ENCODE peak calls at places on chromosomes 3 and 15, in ten cellular contexts. F is RWPE1, U is foreskin fibroblast, Y is tibial nerve, J is GM10248, Q is cardiac fibroblast, G is GM13977, P is AG10803, R is BE2C, K is PC-3. T is an unnamed sample.

GRCh38 chr3:10309736-10310135 is 11.2 kb downstream of the SEC13 start:
- DNase-seq in F (no peak), U (peak), Y (no peak), J (no peak), Q (peak), G (no peak), P (no peak), R (no peak), K (no peak), T (no peak)

GRCh38 chr3:42216820-42217416 is 49.1 kb downstream of the CCK start:
- DNase-seq in F (no peak), U (no peak), Y (no peak), J (no peak), Q (no peak), G (no peak), P (peak), R (no peak), K (no peak), T (no peak)

GRCh38 chr15:35888815-35889214 is 342.9 kb upstream of the DPH6 start:
- DNase-seq in F (no peak), U (no peak), Y (no peak), J (no peak), Q (no peak), G (no peak), P (no peak), R (no peak), K (peak), T (no peak)

GRCh38 chr3:195372220-195372619 is 70.6 kb downstream of the ACAP2 start:
- DNase-seq in F (peak), U (no peak), Y (no peak), J (no peak), Q (no peak), G (no peak), P (no peak), R (no peak), K (peak), T (no peak)

GRCh38 chr15:81642451-81642990 is 268.5 kb upstream of the TMC3 start:
- DNase-seq in F (no peak), U (no peak), Y (no peak), J (no peak), Q (no peak), G (no peak), P (peak), R (no peak), K (no peak), T (no peak)

GRCh38 chr3:106276755-106277612 is 408.2 kb upstream of the CBLB start:
- DNase-seq in F (no peak), U (no peak), Y (no peak), J (no peak), Q (no peak), G (no peak), P (no peak), R (no peak), K (no peak), T (no peak)

GRCh38 chr15:93823971-93824866 is 407.1 kb upstream of the MCTP2 start:
- DNase-seq in F (no peak), U (no peak), Y (no peak), J (no peak), Q (no peak), G (no peak), P (no peak), R (peak), K (no peak), T (no peak)

GRCh38 chr3:15269091-15269989 is 63.0 kb downstream of the SH3BP5 start:
- DNase-seq in F (peak), U (peak), Y (peak), J (peak), Q (peak), G (peak), P (peak), R (peak), K (peak), T (peak)

GRCh38 chr3:24235121-24235520 is 259.5 kb downstream of the THRB start:
- DNase-seq in F (peak), U (no peak), Y (no peak), J (no peak), Q (no peak), G (no peak), P (no peak), R (no peak), K (peak), T (no peak)

GRCh38 chr3:56725175-56725574 is 42.1 kb upstream of the TASOR start:
- DNase-seq in F (no peak), U (no peak), Y (no peak), J (peak), Q (no peak), G (peak), P (no peak), R (no peak), K (no peak), T (no peak)

DNA sequence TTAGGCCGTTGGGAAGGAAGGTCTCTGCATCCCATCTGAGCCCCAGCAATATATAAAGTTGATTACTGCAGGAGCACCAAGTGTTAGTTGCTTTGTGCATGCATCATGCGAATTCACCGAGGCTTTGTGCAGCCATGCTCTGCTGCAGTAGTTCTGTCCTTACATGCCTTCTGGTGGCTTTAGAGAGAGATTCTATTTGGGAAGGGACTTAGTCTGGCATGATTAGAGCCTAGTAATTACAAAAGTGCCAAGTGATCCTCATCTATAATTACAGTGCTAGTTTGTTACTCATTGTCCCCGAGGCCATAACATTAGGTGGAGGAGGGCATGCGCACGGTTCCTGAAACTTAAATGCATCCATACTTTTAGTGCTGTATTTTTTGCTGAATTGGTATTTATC is 353.6 kb downstream of the CNTN4 start:
- DNase-seq in F (no peak), U (no peak), Y (no peak), J (no peak), Q (no peak), G (no peak), P (no peak), R (peak), K (no peak), T (no peak)
- TF ChIP-seq CTCF in F (no peak), U (no peak), Y (no peak), J (no peak), Q (no peak), G (no peak), P (no peak), R (no peak), K (no peak), T (no peak)

DNA sequence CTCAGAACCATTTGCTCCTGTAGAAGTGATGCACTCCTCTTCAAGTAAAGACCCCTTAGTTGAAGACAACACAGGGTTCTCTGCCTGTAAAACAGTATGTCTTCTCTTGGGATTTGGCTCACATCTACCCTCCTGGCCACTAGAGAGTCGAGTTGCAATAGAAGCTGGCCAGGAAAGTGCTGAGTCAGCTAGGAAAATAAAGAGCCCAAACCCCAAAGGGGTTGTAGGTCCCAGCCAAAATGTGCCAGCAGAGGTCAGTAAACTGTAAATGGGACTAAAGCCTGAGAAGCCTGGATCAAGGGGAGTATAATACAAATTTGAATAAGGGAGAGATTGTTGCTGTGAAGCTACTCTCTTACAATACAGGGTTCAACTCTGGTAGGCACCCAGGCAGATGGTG is 37.2 kb upstream of the THBS1 start:
- DNase-seq in F (no peak), U (no peak), Y (no peak), J (no peak), Q (peak), G (no peak), P (no peak), R (no peak), K (no peak), T (no peak)
- TF ChIP-seq CTCF in F (no peak), U (no peak), Y (no peak), J (no peak), Q (no peak), G (no peak), P (no peak), R (no peak), K (peak), T (no peak)

DNA sequence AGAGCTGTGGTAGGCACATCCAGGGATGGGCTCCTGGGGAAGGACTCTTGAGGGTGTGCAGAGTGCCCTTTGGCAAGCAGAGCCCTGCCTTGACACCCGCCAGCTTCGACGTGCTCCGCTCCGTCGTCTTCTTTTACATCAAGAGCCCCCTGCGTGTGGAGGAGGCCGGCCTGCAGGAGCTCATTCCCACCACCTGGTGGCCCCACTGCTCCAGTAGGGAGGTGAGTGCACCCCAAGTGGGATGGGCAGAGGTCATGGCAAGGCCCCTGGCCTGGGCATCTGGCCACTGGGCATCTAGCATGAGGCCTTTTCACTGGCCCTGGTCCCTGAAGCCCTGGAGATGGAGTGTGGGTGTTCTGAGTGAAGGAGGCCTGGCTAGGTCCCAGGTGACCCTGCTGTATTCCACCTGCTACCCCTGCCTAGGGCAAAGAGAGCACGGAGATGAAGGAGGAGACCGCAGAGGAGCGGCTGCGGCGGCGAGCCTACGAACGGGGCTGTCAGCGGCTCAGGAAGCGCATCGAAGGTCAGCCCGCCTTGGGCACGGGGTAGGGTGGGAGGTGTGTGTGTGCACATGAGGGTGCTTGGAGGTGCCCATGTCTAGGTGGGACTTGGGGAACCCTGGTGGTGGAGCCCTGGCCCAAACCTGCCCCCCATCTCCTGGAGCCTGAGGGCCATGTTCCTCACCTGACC is 12.2 kb downstream of the RNF123 start:
- DNase-seq in F (no peak), U (no peak), Y (no peak), J (no peak), Q (no peak), G (no peak), P (no peak), R (no peak), K (no peak), T (no peak)
- TF ChIP-seq CTCF in F (peak), U (peak), Y (peak), J (peak), Q (peak), G (peak), P (peak), R (peak), K (peak), T (peak)

DNA sequence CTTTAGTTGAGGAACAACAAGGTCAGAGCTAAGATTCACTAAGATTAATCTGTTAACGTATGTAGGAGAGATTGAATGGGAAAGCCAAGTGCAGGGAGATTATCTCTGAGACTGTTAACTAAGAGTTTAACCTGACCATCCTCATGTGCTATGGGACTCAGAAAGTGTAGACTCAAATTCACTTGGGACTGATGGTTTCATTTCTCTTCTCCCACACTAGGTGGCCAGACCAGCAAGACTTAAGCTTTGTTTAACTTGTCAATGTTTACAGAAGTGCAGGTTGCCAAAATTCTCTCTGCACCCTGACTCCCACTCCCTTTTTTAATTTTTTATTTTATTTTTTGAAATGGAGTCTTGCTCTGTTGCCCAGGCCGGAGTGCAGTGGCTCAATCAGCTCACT is 6.3 kb upstream of the HEXA start:
- DNase-seq in F (no peak), U (no peak), Y (no peak), J (peak), Q (peak), G (no peak), P (no peak), R (no peak), K (peak), T (no peak)
- TF ChIP-seq CTCF in F (peak), U (peak), Y (no peak), J (peak), Q (peak), G (no peak), P (peak), R (peak), K (peak), T (no peak)

DNA sequence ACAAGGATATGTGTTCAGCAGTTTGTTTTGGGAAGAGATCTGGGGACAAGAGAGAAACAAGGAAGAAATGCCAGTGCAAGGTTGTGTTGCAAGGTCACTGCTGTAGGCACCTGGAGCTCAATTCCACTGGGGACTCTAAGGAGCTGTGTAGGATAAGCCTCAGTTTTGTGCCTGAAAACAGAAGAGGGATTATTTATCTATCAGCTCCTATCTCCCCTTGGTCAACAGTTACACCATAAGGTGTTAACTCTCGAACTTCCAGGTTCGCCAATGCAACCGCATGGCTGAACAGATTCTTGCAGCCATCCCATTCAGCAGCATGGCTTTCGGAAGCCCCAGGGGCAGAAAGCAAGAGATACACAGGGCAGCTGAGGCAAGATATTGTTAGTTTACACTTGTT is 41.6 kb upstream of the CNOT10 start:
- DNase-seq in F (no peak), U (no peak), Y (no peak), J (no peak), Q (no peak), G (no peak), P (no peak), R (no peak), K (no peak), T (no peak)
- TF ChIP-seq CTCF in F (no peak), U (no peak), Y (no peak), J (no peak), Q (no peak), G (no peak), P (no peak), R (no peak), K (no peak), T (no peak)

DNA sequence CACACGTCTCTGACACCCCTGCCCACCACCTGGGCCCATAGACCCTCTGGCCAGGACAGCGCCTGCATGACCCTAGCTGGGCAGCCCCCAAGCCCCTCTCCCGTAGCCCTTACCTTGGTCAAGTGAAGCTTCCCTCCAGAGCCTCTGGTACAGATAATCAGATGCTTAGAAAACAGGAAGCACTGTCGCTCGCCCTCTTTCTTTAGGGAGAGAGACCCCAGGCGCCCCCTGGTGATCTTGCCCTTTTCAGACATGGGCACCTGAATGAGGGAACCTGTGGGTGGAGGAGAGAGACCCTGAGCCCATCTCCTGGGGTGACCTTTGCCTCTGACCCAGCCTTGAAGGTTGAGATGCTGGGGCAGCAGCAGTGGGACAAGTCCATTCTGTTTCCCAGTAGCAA is 65.4 kb downstream of the RASGRF1 start:
- DNase-seq in F (no peak), U (no peak), Y (peak), J (peak), Q (no peak), G (peak), P (no peak), R (peak), K (no peak), T (no peak)
- TF ChIP-seq CTCF in F (no peak), U (no peak), Y (no peak), J (no peak), Q (no peak), G (peak), P (no peak), R (peak), K (peak), T (no peak)

DNA sequence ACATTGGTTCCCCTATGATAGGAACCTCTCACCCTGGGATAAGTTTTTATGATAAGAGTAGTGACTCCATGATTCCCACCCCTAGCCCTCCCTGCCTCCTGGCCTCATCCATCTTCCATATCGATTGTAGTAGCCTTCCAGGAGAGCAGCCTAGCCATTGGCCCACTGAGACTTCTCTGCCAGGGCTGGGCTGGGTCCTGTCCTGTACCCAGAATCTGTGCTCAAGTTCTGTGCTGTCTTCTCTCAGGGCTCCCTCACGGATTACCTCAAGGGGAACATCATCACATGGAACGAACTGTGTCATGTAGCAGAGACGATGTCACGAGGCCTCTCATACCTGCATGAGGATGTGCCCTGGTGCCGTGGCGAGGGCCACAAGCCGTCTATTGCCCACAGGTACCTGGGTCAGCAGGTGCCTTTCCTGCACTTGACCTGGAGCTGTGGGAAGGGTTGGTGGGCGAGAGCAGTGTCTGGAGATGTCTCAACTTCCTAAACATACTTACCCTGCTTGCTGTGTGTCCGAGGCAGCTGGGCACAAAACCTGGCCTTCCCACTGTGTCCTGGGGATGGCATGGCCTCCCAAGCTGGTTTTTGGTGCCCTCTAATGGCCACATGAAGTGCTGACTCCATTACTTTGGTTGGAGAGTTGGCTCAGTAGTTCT is 16.6 kb upstream of the EXOG start:
- DNase-seq in F (peak), U (peak), Y (peak), J (peak), Q (peak), G (peak), P (peak), R (peak), K (peak), T (no peak)
- TF ChIP-seq CTCF in F (peak), U (peak), Y (peak), J (peak), Q (peak), G (peak), P (peak), R (peak), K (peak), T (peak)

GRCh38 chr3:55013145-55013544 is 85.3 kb upstream of the LRTM1 start:
- DNase-seq in F (no peak), U (no peak), Y (no peak), J (no peak), Q (peak), G (no peak), P (peak), R (no peak), K (peak), T (no peak)
- TF ChIP-seq CTCF in F (no peak), U (no peak), Y (no peak), J (no peak), Q (no peak), G (no peak), P (peak), R (peak), K (peak), T (no peak)

GRCh38 chr15:58770857-58771620 is at the start of gene MINDY2:
- DNase-seq in F (peak), U (peak), Y (peak), J (peak), Q (peak), G (peak), P (peak), R (peak), K (peak), T (peak)
- TF ChIP-seq CTCF in F (peak), U (peak), Y (peak), J (peak), Q (peak), G (peak), P (peak), R (peak), K (peak), T (peak)

GRCh38 chr15:22810033-22810734 is 23.7 kb downstream of the NIPA1 start:
- DNase-seq in F (no peak), U (no peak), Y (no peak), J (no peak), Q (no peak), G (no peak), P (no peak), R (no peak), K (no peak), T (no peak)

GRCh38 chr15:22810735-22811338 is 24.4 kb downstream of the NIPA1 start:
- DNase-seq in F (no peak), U (peak), Y (no peak), J (no peak), Q (no peak), G (no peak), P (no peak), R (no peak), K (no peak), T (no peak)

GRCh38 chr15:22808761-22809280 is 22.4 kb downstream of the NIPA1 start:
- DNase-seq in F (no peak), U (no peak), Y (no peak), J (no peak), Q (no peak), G (no peak), P (no peak), R (no peak), K (no peak), T (no peak)

GRCh38 chr15:22813844-22814243 is 24.6 kb upstream of the NIPA2 start:
- DNase-seq in F (no peak), U (no peak), Y (no peak), J (no peak), Q (no peak), G (no peak), P (no peak), R (no peak), K (no peak), T (no peak)

DNA sequence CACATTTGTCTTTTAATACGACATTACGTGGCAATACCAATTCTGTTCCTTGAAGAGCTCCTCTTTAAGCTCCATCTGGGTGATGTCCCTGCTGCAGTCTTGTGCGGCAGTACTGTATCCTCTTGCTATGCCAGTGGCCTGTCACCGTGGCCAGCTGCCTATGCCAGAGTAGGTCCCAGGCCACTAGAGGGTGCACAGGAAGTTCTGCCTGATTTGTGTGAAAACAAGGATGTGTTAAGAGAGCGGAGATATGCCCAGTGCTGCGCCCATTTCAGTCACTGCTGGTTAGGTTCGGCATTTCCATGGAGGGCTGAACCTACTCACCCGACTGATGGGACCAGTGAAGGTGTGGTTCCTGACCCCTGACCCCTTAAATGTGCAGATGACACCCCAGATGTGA is 25.2 kb downstream of the NIPA1 start:
- DNase-seq in F (no peak), U (peak), Y (peak), J (no peak), Q (peak), G (no peak), P (peak), R (peak), K (peak), T (no peak)
- TF ChIP-seq CTCF in F (no peak), U (peak), Y (no peak), J (peak), Q (peak), G (peak), P (peak), R (peak), K (peak), T (no peak)

T was measured in mesothelial cell of epicardium.